ENCODE peak calls at places on chromosomes 1 and 21, in four cellular contexts. W is astrocyte, V is H1, Y is mammary epithelial cell. O is an unnamed sample.

GRCh38 chr1:15833069-15833679 is 14.3 kb upstream of the SPEN start:
- DNase-seq in V (no peak), W (no peak), Y (peak), O (no peak)

GRCh38 chr1:108717774-108718316 is 5.1 kb downstream of the FNDC7 start:
- DNase-seq in Y (no peak), W (no peak), V (no peak), O (no peak)

GRCh38 chr1:2018217-2019161 is 656 bp upstream of the GABRD start:
- DNase-seq in W (no peak), V (no peak), Y (no peak), O (no peak)

GRCh38 chr1:29504266-29504665 is 267.9 kb downstream of the PTPRU start:
- DNase-seq in Y (no peak), V (no peak), W (peak), O (no peak)

GRCh38 chr1:24961961-24962861 is 32.1 kb upstream of the RUNX3 start:
- DNase-seq in Y (no peak), V (no peak), W (no peak), O (no peak)

GRCh38 chr1:27138368-27138767 is 16.6 kb downstream of the SLC9A1 start:
- DNase-seq in V (no peak), W (no peak), Y (no peak), O (no peak)

GRCh38 chr1:167401260-167401873 is 117.0 kb downstream of the CD247 start:
- DNase-seq in W (peak), Y (peak), V (no peak), O (peak)

GRCh38 chr1:41515131-41515678 is 30.7 kb upstream of the EDN2 start:
- DNase-seq in V (no peak), Y (peak), W (no peak), O (peak)

GRCh38 chr21:46667191-46667734 is 31.8 kb downstream of the PRMT2 start:
- DNase-seq in Y (peak), W (peak), V (no peak), O (no peak)

GRCh38 chr1:211606914-211607751 is 28.2 kb upstream of the SLC30A1 start:
- DNase-seq in Y (no peak), V (no peak), W (no peak), O (peak)

GRCh38 chr1:93815738-93816110 is 63.3 kb downstream of the DNTTIP2 start:
- DNase-seq in W (peak), V (no peak), Y (no peak), O (no peak)

GRCh38 chr1:49251385-49251784 is 474.7 kb upstream of the BEND5 start:
- DNase-seq in V (no peak), W (no peak), Y (no peak), O (no peak)

GRCh38 chr1:203351037-203351625 is at the start of gene FMOD:
- DNase-seq in W (peak), V (no peak), Y (no peak), O (no peak)

GRCh38 chr1:191963781-191964455 is 194.3 kb upstream of the RGS18 start:
- DNase-seq in W (peak), Y (no peak), V (no peak), O (no peak)

GRCh38 chr1:206498685-206499084 is 8.6 kb upstream of the RASSF5 start:
- DNase-seq in Y (peak), V (peak), W (no peak), O (no peak)

GRCh38 chr1:239909894-239910293 is 181.8 kb upstream of the FMN2 start:
- DNase-seq in W (peak), V (no peak), Y (no peak), O (no peak)

GRCh38 chr1:201468844-201469644 is at the start of gene PHLDA3:
- DNase-seq in Y (peak), V (peak), W (peak), O (peak)

GRCh38 chr1:27724961-27725373 is 794 bp upstream of the FAM76A start:
- DNase-seq in V (peak), W (no peak), Y (peak), O (no peak)

GRCh38 chr1:212794561-212795014 is 2.9 kb downstream of the TATDN3 start:
- DNase-seq in W (no peak), V (no peak), Y (no peak), O (peak)

GRCh38 chr1:217562229-217562878 is 68.5 kb downstream of the GPATCH2 start:
- DNase-seq in Y (peak), V (no peak), W (peak), O (no peak)

GRCh38 chr1:188594542-188595235 is 1765.9 kb downstream of the PLA2G4A start:
- DNase-seq in V (no peak), Y (no peak), W (no peak), O (no peak)

GRCh38 chr1:158809862-158810261 is 21.3 kb upstream of the MNDA start:
- DNase-seq in W (no peak), Y (no peak), V (no peak), O (no peak)

GRCh38 chr1:208807446-208808117 is 563.4 kb upstream of the PLXNA2 start:
- DNase-seq in V (no peak), W (peak), Y (peak), O (no peak)

GRCh38 chr1:63547621-63548294 is 24.4 kb downstream of the EFCAB7 start:
- DNase-seq in V (no peak), Y (peak), W (peak), O (no peak)

GRCh38 chr21:42094811-42095210 is 23.7 kb downstream of the UMODL1 start:
- DNase-seq in V (no peak), Y (no peak), W (no peak), O (no peak)

GRCh38 chr21:42096593-42096992 is 25.5 kb downstream of the UMODL1 start:
- DNase-seq in V (no peak), W (no peak), Y (no peak), O (no peak)

GRCh38 chr21:42097274-42097673 is 26.2 kb downstream of the UMODL1 start:
- DNase-seq in W (no peak), Y (no peak), V (no peak), O (no peak)

GRCh38 chr21:42093991-42094417 is 22.9 kb downstream of the UMODL1 start:
- DNase-seq in V (no peak), W (peak), Y (peak), O (no peak)

DNA sequence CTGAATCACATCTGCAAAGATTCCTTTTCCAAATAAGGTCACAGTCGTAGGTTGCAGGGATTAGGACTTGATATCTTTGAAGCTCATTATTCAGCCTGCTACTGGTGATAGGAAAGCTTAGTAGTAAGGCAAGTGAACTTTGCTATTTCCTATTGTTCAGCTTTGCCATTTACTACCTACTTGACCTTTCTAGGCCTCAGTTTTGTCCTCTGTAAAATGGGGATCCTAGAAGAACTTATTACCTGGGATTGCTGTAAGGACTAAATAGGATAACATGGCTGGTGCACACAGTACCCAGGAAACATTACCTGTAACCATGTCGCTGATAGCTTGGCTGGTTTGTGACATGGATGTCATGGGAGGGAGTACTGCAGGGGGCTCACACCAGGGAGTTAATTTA is 24.5 kb downstream of the UMODL1 start:
- DNase-seq in V (no peak), Y (no peak), W (no peak), O (no peak)
- H3K27ac ChIP-seq in V (no peak), Y (no peak), W (no peak), O (no peak)

DNA sequence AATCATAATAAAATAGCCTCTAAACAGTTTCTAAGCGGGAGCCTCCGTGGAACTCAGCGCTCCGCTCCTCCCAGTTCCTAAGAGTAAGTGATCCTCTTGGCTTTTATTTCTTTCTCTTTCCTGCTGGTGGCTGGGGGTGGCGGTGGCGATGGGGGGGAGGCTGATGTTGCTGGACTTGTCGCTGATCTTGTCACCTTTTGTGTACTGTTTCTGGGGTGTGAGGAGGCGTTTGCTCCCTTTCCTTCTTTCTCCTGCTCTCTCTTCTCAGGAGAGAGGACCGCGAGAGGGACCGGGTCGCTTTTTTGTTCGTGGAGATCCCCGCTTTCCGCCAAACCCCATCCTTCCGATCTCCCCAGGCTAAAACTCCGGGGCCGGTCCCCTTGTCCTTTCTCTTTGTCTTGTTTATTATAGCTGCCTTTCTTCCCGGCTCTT is 882 bp downstream of the PROX1 start:
- DNase-seq in V (no peak), W (no peak), Y (no peak), O (no peak)
- TF ChIP-seq EZH2 in V (no peak), W (no peak), Y (no peak), O (no peak)

GRCh38 chr1:86388228-86388627 is 7.9 kb downstream of the ODF2L start:
- DNase-seq in V (no peak), W (no peak), Y (no peak), O (no peak)
- H3K27ac ChIP-seq in V (no peak), W (no peak), Y (no peak), O (no peak)

GRCh38 chr1:34928865-34929496 is 469 bp downstream of the DLGAP3 start:
- DNase-seq in V (no peak), Y (no peak), W (no peak), O (no peak)
- TF ChIP-seq EZH2 in V (no peak), Y (peak), W (peak), O (no peak)

GRCh38 chr1:32716312-32717126 is 13.9 kb upstream of the SYNC start:
- DNase-seq in Y (peak), W (no peak), V (peak), O (peak)

GRCh38 chr1:32719681-32720275 is 17.2 kb upstream of the SYNC start:
- DNase-seq in Y (no peak), V (no peak), W (no peak), O (no peak)

GRCh38 chr1:32717503-32717902 is 14.9 kb upstream of the SYNC start:
- DNase-seq in V (no peak), Y (no peak), W (no peak), O (no peak)

GRCh38 chr1:32715901-32716311 is 13.3 kb upstream of the SYNC start:
- DNase-seq in Y (peak), V (no peak), W (no peak), O (no peak)

GRCh38 chr1:32718527-32718926 is 16.0 kb upstream of the SYNC start:
- DNase-seq in Y (no peak), W (no peak), V (no peak), O (no peak)
- H3K27ac ChIP-seq in Y (no peak), W (no peak), V (no peak), O (no peak)

GRCh38 chr1:185734929-185735666 is 907 bp downstream of the HMCN1 start:
- DNase-seq in Y (no peak), W (no peak), V (no peak), O (no peak)
- TF ChIP-seq EZH2 in Y (no peak), W (no peak), V (no peak), O (no peak)

DNA sequence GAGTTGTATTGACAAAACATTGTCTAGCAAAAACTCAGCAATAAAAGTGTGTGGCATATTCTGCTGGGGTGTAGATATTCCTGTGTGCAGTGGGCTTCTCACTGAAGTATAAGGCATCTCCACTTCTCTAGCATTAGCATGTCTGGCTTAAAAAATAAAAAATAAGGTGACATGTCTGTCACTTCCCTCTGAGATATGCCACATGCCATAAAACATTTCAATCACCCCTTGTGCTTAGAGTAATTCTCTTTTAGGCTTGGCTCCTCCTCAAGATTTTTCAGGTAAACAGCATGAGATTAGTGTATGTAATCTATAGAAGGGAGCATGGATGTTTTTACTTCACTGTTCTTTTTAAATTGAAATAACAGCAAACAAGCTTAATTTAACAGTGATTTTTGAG is 194.4 kb upstream of the SNX7 start:
- DNase-seq in V (no peak), W (no peak), Y (no peak), O (no peak)
- H3K27ac ChIP-seq in V (no peak), W (no peak), Y (peak), O (no peak)

GRCh38 chr1:242524571-242525359 is at the start of gene PLD5:
- DNase-seq in Y (peak), V (peak), W (no peak), O (peak)
- TF ChIP-seq EZH2 in Y (no peak), V (no peak), W (no peak), O (no peak)

DNA sequence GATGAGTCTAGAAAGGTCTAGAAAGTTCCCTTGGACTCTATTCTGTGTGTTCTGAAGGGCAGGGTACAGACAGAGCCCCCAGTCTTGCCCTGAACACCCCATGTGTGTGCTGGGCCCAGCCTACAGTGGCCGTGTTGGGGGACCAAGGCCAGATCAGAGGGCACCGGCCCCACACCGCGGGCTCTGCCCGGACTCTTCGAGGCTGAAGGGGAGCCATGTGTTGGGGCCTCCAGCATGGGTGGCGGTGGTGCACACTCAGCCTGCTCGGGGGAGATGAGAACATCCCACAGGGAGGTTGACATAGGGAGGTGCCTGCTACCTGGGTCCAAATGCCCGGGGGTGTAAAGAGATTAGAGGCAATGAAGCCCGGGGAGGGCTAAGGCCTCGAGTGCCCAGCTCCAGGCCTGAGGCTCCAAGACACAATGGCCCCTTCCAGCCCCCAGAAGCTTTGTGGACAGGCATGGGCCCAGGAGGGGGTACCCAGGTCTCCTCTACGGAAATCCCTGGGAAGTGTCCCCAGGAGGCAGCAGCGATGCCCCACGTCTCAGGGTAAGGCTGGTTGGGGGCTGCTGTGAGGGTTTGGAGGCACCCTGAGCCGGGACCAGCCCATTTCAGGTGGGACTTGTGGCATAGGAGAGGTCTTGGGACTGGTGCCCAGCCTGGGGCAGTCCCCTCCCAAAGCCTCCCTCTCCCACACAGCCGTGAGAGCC is 12.1 kb downstream of the ARHGEF16 start:
- DNase-seq in V (no peak), Y (no peak), W (no peak), O (no peak)
- H3K27ac ChIP-seq in V (no peak), Y (no peak), W (no peak), O (no peak)

O was measured in MM.1S.